ENCODE peak calls at places on chromosome 9, in ten cellular contexts. H, X, M, C, N, D, J, R, Y and T are unnamed samples.

GRCh38 chr9:137435980-137436760 is 5.0 kb downstream of the ENTPD8 start:
- DNase-seq in M (peak), X (no peak), R (peak), J (no peak), D (no peak), Y (no peak), N (no peak), C (peak), H (peak), T (no peak)

GRCh38 chr9:114034176-114034575 is 43.9 kb downstream of the AMBP start:
- DNase-seq in N (no peak), C (no peak), X (no peak), Y (no peak), R (no peak), J (peak), H (no peak), D (no peak), M (no peak), T (no peak)

GRCh38 chr9:126016579-126017290 is 269.6 kb downstream of the PBX3 start:
- DNase-seq in H (no peak), J (no peak), R (no peak), C (peak), Y (no peak), M (no peak), N (no peak), X (no peak), D (no peak), T (no peak)

GRCh38 chr9:76646249-76646648 is 118.0 kb upstream of the PCA3 start:
- DNase-seq in Y (no peak), C (peak), R (no peak), X (no peak), H (no peak), D (no peak), M (no peak), J (no peak), N (peak), T (no peak)

GRCh38 chr9:100577776-100578448 is at the start of gene CAVIN4:
- DNase-seq in J (no peak), C (no peak), H (no peak), M (no peak), Y (no peak), R (no peak), D (no peak), N (no peak), X (no peak), T (no peak)

GRCh38 chr9:133139246-133140173 is 18.5 kb upstream of the RALGDS start:
- DNase-seq in X (no peak), C (no peak), D (no peak), N (no peak), R (no peak), Y (no peak), H (no peak), J (no peak), M (no peak), T (no peak)

GRCh38 chr9:130666393-130667116 is 2.2 kb downstream of the PRDM12 start:
- DNase-seq in H (no peak), M (no peak), J (no peak), D (no peak), N (no peak), C (no peak), R (no peak), Y (no peak), X (no peak), T (no peak)

GRCh38 chr9:125438506-125439433 is 177.1 kb downstream of the GAPVD1 start:
- DNase-seq in J (no peak), R (no peak), N (no peak), Y (no peak), D (no peak), M (no peak), X (no peak), H (no peak), C (no peak), T (no peak)

GRCh38 chr9:88233091-88233490 is 94.8 kb upstream of the SPATA31C2 start:
- DNase-seq in Y (no peak), M (no peak), R (no peak), X (no peak), H (no peak), D (no peak), N (no peak), J (no peak), C (no peak), T (no peak)

GRCh38 chr9:127264462-127265040 is at the start of gene GARNL3:
- DNase-seq in N (no peak), C (peak), H (no peak), Y (no peak), R (no peak), D (no peak), M (no peak), X (no peak), J (no peak), T (no peak)

GRCh38 chr9:99582768-99583167 is 238.9 kb upstream of the NR4A3 start:
- DNase-seq in M (no peak), C (no peak), N (no peak), X (no peak), J (no peak), H (no peak), Y (no peak), D (no peak), R (no peak), T (no peak)

GRCh38 chr9:88721028-88721427 is 186.1 kb downstream of the NXNL2 start:
- DNase-seq in J (no peak), H (no peak), R (no peak), D (no peak), M (no peak), X (no peak), C (no peak), Y (no peak), N (no peak), T (no peak)

GRCh38 chr9:128505414-128505765 is 871 bp downstream of the GLE1 start:
- DNase-seq in D (no peak), Y (no peak), N (no peak), H (peak), J (no peak), X (no peak), C (no peak), R (no peak), M (peak), T (no peak)

GRCh38 chr9:35140097-35140496 is 21.7 kb upstream of the UNC13B start:
- DNase-seq in D (no peak), R (no peak), J (no peak), N (no peak), X (no peak), H (no peak), M (no peak), Y (no peak), C (no peak), T (no peak)

GRCh38 chr9:133341369-133342082 is 5.5 kb upstream of the SURF6 start:
- DNase-seq in M (no peak), C (no peak), D (peak), R (no peak), H (no peak), N (no peak), J (no peak), Y (no peak), X (no peak), T (no peak)

GRCh38 chr9:34387239-34387638 is 10.5 kb upstream of the MYORG start:
- DNase-seq in R (no peak), N (no peak), M (no peak), J (no peak), D (no peak), H (no peak), X (no peak), Y (no peak), C (no peak), T (no peak)

GRCh38 chr9:136901516-136902258 is 15.4 kb downstream of the TRAF2 start:
- DNase-seq in Y (peak), N (no peak), D (no peak), J (no peak), R (no peak), C (no peak), H (peak), M (peak), X (no peak), T (peak)

GRCh38 chr9:87063883-87064282 is 116.6 kb upstream of the GAS1 start:
- DNase-seq in N (no peak), R (no peak), C (no peak), D (no peak), M (no peak), X (no peak), H (no peak), Y (no peak), J (no peak), T (no peak)

GRCh38 chr9:94997727-94998126 is 271.2 kb downstream of the AOPEP start:
- DNase-seq in M (no peak), R (no peak), C (no peak), J (no peak), D (no peak), N (no peak), H (no peak), X (no peak), Y (no peak), T (no peak)

GRCh38 chr9:133605856-133606721 is 3.1 kb downstream of the FAM163B start:
- DNase-seq in M (no peak), D (no peak), N (no peak), X (no peak), J (no peak), Y (no peak), H (no peak), R (no peak), C (no peak), T (no peak)

GRCh38 chr9:114681594-114682332 is at the start of gene TEX48:
- DNase-seq in N (peak), X (peak), H (peak), R (no peak), Y (peak), J (no peak), M (peak), C (peak), D (no peak), T (peak)

GRCh38 chr9:129773262-129774048 is 20.6 kb upstream of the PTGES start:
- DNase-seq in J (no peak), H (peak), C (no peak), Y (no peak), N (no peak), X (no peak), D (peak), R (peak), M (peak), T (no peak)

GRCh38 chr9:18606281-18606680 is 132.3 kb downstream of the ADAMTSL1 start:
- DNase-seq in H (no peak), J (no peak), X (no peak), N (no peak), R (no peak), D (no peak), C (peak), Y (no peak), M (no peak), T (no peak)

GRCh38 chr9:128893354-128893753 is 11.4 kb downstream of the LRRC8A start:
- DNase-seq in M (no peak), X (no peak), J (no peak), R (no peak), D (no peak), Y (no peak), H (no peak), C (no peak), N (no peak), T (no peak)

GRCh38 chr9:136606687-136607333 is 55.9 kb upstream of the EGFL7 start:
- DNase-seq in M (no peak), N (no peak), Y (no peak), C (no peak), R (no peak), D (no peak), X (no peak), J (no peak), H (no peak), T (no peak)

GRCh38 chr9:112032733-112033132 is 136.1 kb downstream of the UGCG start:
- DNase-seq in X (peak), D (no peak), M (peak), J (no peak), N (no peak), R (no peak), Y (no peak), H (no peak), C (no peak), T (no peak)